ENCODE peak calls at places on chromosomes 13 and 19, in eight cellular contexts. J, Y, U, K, L, Q, H and A are unnamed samples.

GRCh38 chr13:43237616-43238015 is 214.2 kb downstream of the DNAJC15 start:
- DNase-seq in H (no peak), L (no peak), K (no peak), Y (no peak), Q (no peak), J (no peak), U (no peak), A (no peak)

GRCh38 chr13:74039154-74039553 is 95.0 kb downstream of the KLF12 start:
- DNase-seq in K (no peak), U (no peak), J (no peak), H (no peak), L (no peak), Y (no peak), Q (no peak), A (no peak)

GRCh38 chr13:52949744-52950143 is 78.9 kb upstream of the OLFM4 start:
- DNase-seq in J (no peak), L (no peak), K (no peak), U (no peak), Q (peak), H (no peak), Y (no peak), A (no peak)

GRCh38 chr19:27972291-27973040 is 1240.5 kb downstream of the UQCRFS1 start:
- DNase-seq in H (peak), J (peak), U (no peak), Y (no peak), K (no peak), Q (no peak), L (no peak), A (no peak)

GRCh38 chr19:47882890-47883289 is 3.2 kb downstream of the SULT2A1 start:
- DNase-seq in J (no peak), H (no peak), K (no peak), Y (no peak), U (no peak), L (peak), Q (no peak), A (no peak)

GRCh38 chr19:57927587-57927986 is 7.6 kb downstream of the ZNF418 start:
- DNase-seq in L (no peak), U (no peak), Y (no peak), Q (no peak), K (no peak), J (no peak), H (no peak), A (no peak)

GRCh38 chr19:17539288-17540117 is 15.9 kb upstream of the COLGALT1 start:
- DNase-seq in K (peak), H (peak), J (peak), L (peak), Q (peak), Y (peak), U (peak), A (peak)

GRCh38 chr13:95176611-95177259 is 124.5 kb downstream of the ABCC4 start:
- DNase-seq in H (no peak), Y (no peak), K (peak), L (no peak), Q (no peak), J (peak), U (no peak), A (no peak)

GRCh38 chr19:23867895-23868294 is 46.8 kb upstream of the ZNF726 start:
- DNase-seq in U (no peak), H (peak), Y (no peak), K (no peak), L (no peak), Q (no peak), J (no peak), A (no peak)

GRCh38 chr19:33302175-33302973 is at the start of gene CEBPA:
- DNase-seq in L (peak), K (no peak), J (peak), U (no peak), H (peak), Q (peak), Y (peak), A (peak)

GRCh38 chr13:110819203-110820014 is 95.5 kb downstream of the ANKRD10 start:
- DNase-seq in L (peak), Y (peak), K (peak), H (peak), J (peak), Q (peak), U (peak), A (peak)

GRCh38 chr19:4791183-4792018 is at the start of gene FEM1A:
- DNase-seq in L (peak), Y (peak), H (peak), J (peak), U (peak), K (peak), Q (peak), A (peak)

GRCh38 chr13:70816853-70817252 is 708.6 kb upstream of the KLHL1 start:
- DNase-seq in L (no peak), Q (no peak), K (no peak), U (no peak), Y (no peak), J (no peak), H (peak), A (no peak)

GRCh38 chr13:24063281-24063851 is 97.2 kb upstream of the SPATA13 start:
- DNase-seq in Q (peak), K (no peak), J (peak), H (no peak), L (no peak), Y (no peak), U (no peak), A (no peak)

GRCh38 chr13:93517658-93518057 is 291.1 kb downstream of the GPC6 start:
- DNase-seq in H (no peak), K (no peak), L (no peak), Y (no peak), J (no peak), U (no peak), Q (no peak), A (no peak)